ENCODE peak calls at places on chromosomes 7 and 10, in nine cellular contexts. One of them, this sample, is unnamed.

GRCh38 chr7:78770422-78771410 is 682.8 kb downstream of the MAGI2 start:
- DNase-seq in omental fat pad: no peak
- DNase-seq in CD14-positive monocyte: no peak
- DNase-seq in GM06990: no peak
- DNase-seq in A549: no peak
- DNase-seq in left ventricle myocardium inferior: no peak
- DNase-seq in progenitor cell of endocrine pancreas: no peak
- DNase-seq in endothelial cell of umbilical vein: no peak
- DNase-seq in gastrocnemius medialis: peak
- DNase-seq in this sample: no peak

GRCh38 chr7:51471199-51472016 is 154.8 kb upstream of the COBL start:
- DNase-seq in GM06990: no peak
- DNase-seq in A549: no peak
- DNase-seq in CD14-positive monocyte: no peak
- DNase-seq in omental fat pad: no peak
- DNase-seq in progenitor cell of endocrine pancreas: peak
- DNase-seq in gastrocnemius medialis: no peak
- DNase-seq in left ventricle myocardium inferior: no peak
- DNase-seq in endothelial cell of umbilical vein: no peak
- DNase-seq in this sample: no peak

GRCh38 chr10:45302573-45302972 is 12.8 kb downstream of the OR13A1 start:
- DNase-seq in GM06990: no peak
- DNase-seq in CD14-positive monocyte: no peak
- DNase-seq in omental fat pad: no peak
- DNase-seq in A549: no peak
- DNase-seq in gastrocnemius medialis: no peak
- DNase-seq in progenitor cell of endocrine pancreas: no peak
- DNase-seq in left ventricle myocardium inferior: no peak
- DNase-seq in endothelial cell of umbilical vein: no peak
- DNase-seq in this sample: no peak

GRCh38 chr10:105063796-105064195 is 422.7 kb downstream of the SORCS3 start:
- DNase-seq in GM06990: no peak
- DNase-seq in endothelial cell of umbilical vein: no peak
- DNase-seq in progenitor cell of endocrine pancreas: peak
- DNase-seq in A549: no peak
- DNase-seq in gastrocnemius medialis: no peak
- DNase-seq in left ventricle myocardium inferior: peak
- DNase-seq in omental fat pad: no peak
- DNase-seq in CD14-positive monocyte: no peak
- DNase-seq in this sample: no peak

GRCh38 chr10:17109475-17110207 is 20.0 kb downstream of the CUBN start:
- DNase-seq in progenitor cell of endocrine pancreas: no peak
- DNase-seq in gastrocnemius medialis: no peak
- DNase-seq in left ventricle myocardium inferior: no peak
- DNase-seq in omental fat pad: no peak
- DNase-seq in endothelial cell of umbilical vein: peak
- DNase-seq in GM06990: no peak
- DNase-seq in CD14-positive monocyte: no peak
- DNase-seq in A549: peak
- DNase-seq in this sample: no peak

GRCh38 chr7:3309140-3309539 is 8.1 kb downstream of the SDK1 start:
- DNase-seq in omental fat pad: no peak
- DNase-seq in A549: no peak
- DNase-seq in CD14-positive monocyte: no peak
- DNase-seq in GM06990: no peak
- DNase-seq in progenitor cell of endocrine pancreas: no peak
- DNase-seq in gastrocnemius medialis: no peak
- DNase-seq in left ventricle myocardium inferior: no peak
- DNase-seq in endothelial cell of umbilical vein: no peak
- DNase-seq in this sample: no peak

GRCh38 chr10:1655367-1655766 is 82.0 kb downstream of the ADARB2 start:
- DNase-seq in A549: no peak
- DNase-seq in endothelial cell of umbilical vein: no peak
- DNase-seq in left ventricle myocardium inferior: no peak
- DNase-seq in omental fat pad: no peak
- DNase-seq in CD14-positive monocyte: no peak
- DNase-seq in GM06990: no peak
- DNase-seq in progenitor cell of endocrine pancreas: no peak
- DNase-seq in gastrocnemius medialis: no peak
- DNase-seq in this sample: no peak

GRCh38 chr10:93436577-93436976 is 45.6 kb downstream of the MYOF start:
- DNase-seq in A549: no peak
- DNase-seq in CD14-positive monocyte: no peak
- DNase-seq in gastrocnemius medialis: no peak
- DNase-seq in endothelial cell of umbilical vein: peak
- DNase-seq in GM06990: no peak
- DNase-seq in left ventricle myocardium inferior: no peak
- DNase-seq in omental fat pad: no peak
- DNase-seq in progenitor cell of endocrine pancreas: no peak
- DNase-seq in this sample: no peak

GRCh38 chr7:44151679-44152355 is 10.7 kb upstream of the MYL7 start:
- DNase-seq in GM06990: no peak
- DNase-seq in left ventricle myocardium inferior: no peak
- DNase-seq in A549: no peak
- DNase-seq in endothelial cell of umbilical vein: no peak
- DNase-seq in CD14-positive monocyte: no peak
- DNase-seq in progenitor cell of endocrine pancreas: no peak
- DNase-seq in omental fat pad: peak
- DNase-seq in gastrocnemius medialis: no peak
- DNase-seq in this sample: peak

GRCh38 chr10:49610015-49610734 is at the start of gene SLC18A3:
- DNase-seq in progenitor cell of endocrine pancreas: no peak
- DNase-seq in GM06990: no peak
- DNase-seq in omental fat pad: no peak
- DNase-seq in endothelial cell of umbilical vein: no peak
- DNase-seq in A549: no peak
- DNase-seq in CD14-positive monocyte: peak
- DNase-seq in left ventricle myocardium inferior: no peak
- DNase-seq in gastrocnemius medialis: no peak
- DNase-seq in this sample: no peak

GRCh38 chr10:106278385-106278784 is 886.1 kb downstream of the SORCS1 start:
- DNase-seq in GM06990: no peak
- DNase-seq in omental fat pad: no peak
- DNase-seq in endothelial cell of umbilical vein: no peak
- DNase-seq in left ventricle myocardium inferior: no peak
- DNase-seq in CD14-positive monocyte: no peak
- DNase-seq in gastrocnemius medialis: no peak
- DNase-seq in A549: no peak
- DNase-seq in progenitor cell of endocrine pancreas: no peak
- DNase-seq in this sample: no peak

GRCh38 chr7:22083711-22084289 is 138.1 kb upstream of the CDCA7L start:
- DNase-seq in omental fat pad: no peak
- DNase-seq in gastrocnemius medialis: no peak
- DNase-seq in GM06990: no peak
- DNase-seq in endothelial cell of umbilical vein: no peak
- DNase-seq in left ventricle myocardium inferior: no peak
- DNase-seq in A549: no peak
- DNase-seq in progenitor cell of endocrine pancreas: no peak
- DNase-seq in CD14-positive monocyte: no peak
- DNase-seq in this sample: no peak

GRCh38 chr10:63825111-63825510 is 303.9 kb downstream of the REEP3 start:
- DNase-seq in A549: no peak
- DNase-seq in CD14-positive monocyte: no peak
- DNase-seq in GM06990: no peak
- DNase-seq in endothelial cell of umbilical vein: no peak
- DNase-seq in left ventricle myocardium inferior: no peak
- DNase-seq in progenitor cell of endocrine pancreas: no peak
- DNase-seq in omental fat pad: no peak
- DNase-seq in gastrocnemius medialis: no peak
- DNase-seq in this sample: no peak

GRCh38 chr7:144531181-144531580 is 127.7 kb upstream of the NOBOX start:
- DNase-seq in GM06990: no peak
- DNase-seq in CD14-positive monocyte: no peak
- DNase-seq in left ventricle myocardium inferior: no peak
- DNase-seq in omental fat pad: no peak
- DNase-seq in A549: no peak
- DNase-seq in endothelial cell of umbilical vein: no peak
- DNase-seq in progenitor cell of endocrine pancreas: no peak
- DNase-seq in gastrocnemius medialis: no peak
- DNase-seq in this sample: no peak

GRCh38 chr7:17477182-17477581 is 178.7 kb downstream of the AHR start:
- DNase-seq in left ventricle myocardium inferior: no peak
- DNase-seq in GM06990: no peak
- DNase-seq in omental fat pad: no peak
- DNase-seq in progenitor cell of endocrine pancreas: no peak
- DNase-seq in gastrocnemius medialis: no peak
- DNase-seq in A549: no peak
- DNase-seq in CD14-positive monocyte: no peak
- DNase-seq in endothelial cell of umbilical vein: no peak
- DNase-seq in this sample: no peak

GRCh38 chr7:17472939-17473338 is 174.5 kb downstream of the AHR start:
- DNase-seq in progenitor cell of endocrine pancreas: no peak
- DNase-seq in CD14-positive monocyte: no peak
- DNase-seq in gastrocnemius medialis: no peak
- DNase-seq in omental fat pad: no peak
- DNase-seq in A549: no peak
- DNase-seq in endothelial cell of umbilical vein: no peak
- DNase-seq in left ventricle myocardium inferior: no peak
- DNase-seq in GM06990: no peak
- DNase-seq in this sample: no peak

GRCh38 chr7:17472518-17472917 is 174.1 kb downstream of the AHR start:
- DNase-seq in GM06990: no peak
- DNase-seq in progenitor cell of endocrine pancreas: no peak
- DNase-seq in CD14-positive monocyte: no peak
- DNase-seq in gastrocnemius medialis: no peak
- DNase-seq in left ventricle myocardium inferior: no peak
- DNase-seq in omental fat pad: no peak
- DNase-seq in A549: no peak
- DNase-seq in endothelial cell of umbilical vein: no peak
- DNase-seq in this sample: no peak

GRCh38 chr7:17474724-17475344 is 176.4 kb downstream of the AHR start:
- DNase-seq in omental fat pad: no peak
- DNase-seq in left ventricle myocardium inferior: no peak
- DNase-seq in A549: peak
- DNase-seq in CD14-positive monocyte: no peak
- DNase-seq in gastrocnemius medialis: no peak
- DNase-seq in GM06990: no peak
- DNase-seq in endothelial cell of umbilical vein: no peak
- DNase-seq in progenitor cell of endocrine pancreas: no peak
- DNase-seq in this sample: no peak
- TF ChIP-seq CTCF in omental fat pad: no peak
- TF ChIP-seq CTCF in left ventricle myocardium inferior: no peak
- TF ChIP-seq CTCF in A549: no peak
- TF ChIP-seq CTCF in CD14-positive monocyte: no peak
- TF ChIP-seq CTCF in gastrocnemius medialis: no peak
- TF ChIP-seq CTCF in GM06990: peak
- TF ChIP-seq CTCF in endothelial cell of umbilical vein: peak
- TF ChIP-seq CTCF in progenitor cell of endocrine pancreas: peak
- TF ChIP-seq CTCF in this sample: no peak

GRCh38 chr10:52172581-52172980 is 141.5 kb upstream of the DKK1 start:
- DNase-seq in gastrocnemius medialis: no peak
- DNase-seq in progenitor cell of endocrine pancreas: no peak
- DNase-seq in endothelial cell of umbilical vein: no peak
- DNase-seq in CD14-positive monocyte: no peak
- DNase-seq in A549: no peak
- DNase-seq in left ventricle myocardium inferior: no peak
- DNase-seq in omental fat pad: no peak
- DNase-seq in GM06990: no peak
- DNase-seq in this sample: no peak
- TF ChIP-seq CTCF in gastrocnemius medialis: no peak
- TF ChIP-seq CTCF in progenitor cell of endocrine pancreas: peak
- TF ChIP-seq CTCF in endothelial cell of umbilical vein: no peak
- TF ChIP-seq CTCF in CD14-positive monocyte: no peak
- TF ChIP-seq CTCF in A549: no peak
- TF ChIP-seq CTCF in left ventricle myocardium inferior: peak
- TF ChIP-seq CTCF in omental fat pad: no peak
- TF ChIP-seq CTCF in GM06990: no peak
- TF ChIP-seq CTCF in this sample: no peak

DNA sequence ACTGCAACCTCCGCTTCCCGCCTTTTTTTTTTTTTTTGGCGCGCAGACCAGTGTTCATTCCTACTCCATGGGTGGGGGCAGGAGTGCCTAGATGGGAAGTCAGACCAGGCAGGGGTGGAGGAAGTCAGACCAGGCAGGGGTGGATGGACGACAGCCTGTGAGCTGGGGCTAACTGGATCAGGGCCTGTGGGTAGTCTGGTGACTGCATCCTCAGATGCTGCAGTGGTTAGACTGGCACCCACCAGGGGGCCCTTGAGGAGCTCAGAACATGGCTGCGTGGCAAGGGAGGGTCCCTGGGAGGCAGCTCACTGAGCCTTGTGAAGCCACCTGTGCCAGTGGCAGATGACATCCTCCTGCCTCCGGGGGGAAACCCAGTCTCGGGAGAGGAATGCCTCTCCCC is 35.1 kb downstream of the RCC1L start:
- DNase-seq in omental fat pad: no peak
- DNase-seq in CD14-positive monocyte: no peak
- DNase-seq in endothelial cell of umbilical vein: no peak
- DNase-seq in progenitor cell of endocrine pancreas: no peak
- DNase-seq in A549: no peak
- DNase-seq in GM06990: no peak
- DNase-seq in left ventricle myocardium inferior: no peak
- DNase-seq in gastrocnemius medialis: no peak
- DNase-seq in this sample: no peak
- TF ChIP-seq CTCF in omental fat pad: no peak
- TF ChIP-seq CTCF in CD14-positive monocyte: no peak
- TF ChIP-seq CTCF in endothelial cell of umbilical vein: no peak
- TF ChIP-seq CTCF in progenitor cell of endocrine pancreas: no peak
- TF ChIP-seq CTCF in A549: no peak
- TF ChIP-seq CTCF in GM06990: peak
- TF ChIP-seq CTCF in left ventricle myocardium inferior: no peak
- TF ChIP-seq CTCF in gastrocnemius medialis: no peak
- TF ChIP-seq CTCF in this sample: no peak

DNA sequence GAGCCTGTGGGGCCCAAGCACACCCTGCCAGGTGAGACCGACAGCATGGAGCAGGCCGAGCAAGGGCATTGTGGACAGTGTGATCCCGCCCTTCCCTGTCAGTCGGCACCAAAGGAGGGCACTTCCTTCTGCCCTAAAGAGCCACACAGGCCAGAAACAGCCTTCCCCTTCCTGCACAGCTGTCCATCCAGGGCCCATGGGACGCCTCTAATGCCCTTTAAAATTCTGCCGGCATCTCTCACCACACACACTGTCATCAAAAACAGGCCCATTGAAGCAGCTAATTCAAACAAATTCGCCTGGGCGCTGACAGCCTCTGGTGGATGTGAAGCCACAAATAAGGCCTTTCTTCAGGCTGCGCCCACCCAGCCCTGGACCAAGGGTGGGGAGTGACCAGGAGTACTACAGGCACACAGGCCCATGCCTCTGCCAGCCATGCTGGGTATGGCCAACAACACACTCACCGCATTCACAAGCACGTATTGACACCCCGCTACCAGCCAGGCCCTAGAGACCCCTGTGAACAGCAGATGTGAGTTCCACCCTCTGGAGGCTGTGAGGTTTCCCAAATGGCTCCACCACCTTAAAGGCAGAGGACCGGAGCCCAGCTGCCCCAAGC is 54.6 kb downstream of the SLIT1 start:
- DNase-seq in progenitor cell of endocrine pancreas: no peak
- DNase-seq in GM06990: no peak
- DNase-seq in A549: no peak
- DNase-seq in left ventricle myocardium inferior: no peak
- DNase-seq in omental fat pad: no peak
- DNase-seq in gastrocnemius medialis: no peak
- DNase-seq in CD14-positive monocyte: no peak
- DNase-seq in endothelial cell of umbilical vein: no peak
- DNase-seq in this sample: no peak
- TF ChIP-seq CTCF in progenitor cell of endocrine pancreas: no peak
- TF ChIP-seq CTCF in GM06990: no peak
- TF ChIP-seq CTCF in A549: no peak
- TF ChIP-seq CTCF in left ventricle myocardium inferior: no peak
- TF ChIP-seq CTCF in omental fat pad: no peak
- TF ChIP-seq CTCF in gastrocnemius medialis: no peak
- TF ChIP-seq CTCF in CD14-positive monocyte: no peak
- TF ChIP-seq CTCF in endothelial cell of umbilical vein: no peak
- TF ChIP-seq CTCF in this sample: no peak

This sample was measured in activated B cell treated with CpG ODN at 0.5 μM for 24 hours.